ENCODE peak calls at places on chromosomes 13 and 19, in seven cellular contexts. G is IMR-90, Z is M059J, L is iPS DF 6.9, U is body of pancreas, B is Caco-2, E is NCI-H2081. F is an unnamed sample.

GRCh38 chr19:2089001-2089711 is 7.0 kb downstream of the MOB3A start:
- DNase-seq in G (peak; percentile 36), Z (peak; percentile 59), L (no peak), U (no peak), B (no peak), E (no peak), F (no peak)

GRCh38 chr13:94707400-94708021 is 4.8 kb downstream of the SOX21 start:
- DNase-seq in G (no peak), Z (no peak), L (no peak), U (no peak), B (no peak), E (no peak), F (no peak)

GRCh38 chr13:51542358-51542972 is 41.8 kb upstream of the WDFY2 start:
- DNase-seq in G (peak; percentile 32), Z (peak; percentile 31), L (no peak), U (peak; percentile 21), B (no peak), E (no peak), F (no peak)

GRCh38 chr19:1672038-1672768 is 19.8 kb upstream of the TCF3 start:
- DNase-seq in G (peak; percentile 30), Z (peak; percentile 34), L (no peak), U (peak; percentile 43), B (no peak), E (no peak), F (peak; percentile 28)

GRCh38 chr19:3366761-3367571 is 583 bp downstream of the NFIC start:
- DNase-seq in G (no peak), Z (peak; percentile 49), L (no peak), U (peak; percentile 70), B (no peak), E (no peak), F (peak; percentile 29)

GRCh38 chr19:46603752-46604241 is 2.7 kb downstream of the CALM3 start:
- DNase-seq in G (no peak), Z (no peak), L (no peak), U (no peak), B (peak; percentile 36), E (no peak), F (no peak)

GRCh38 chr13:51221674-51222509 is at the start of gene FAM124A:
- DNase-seq in G (peak; percentile 4), Z (peak; percentile 38), L (no peak), U (peak; percentile 48), B (no peak), E (peak; percentile 51), F (peak; percentile 32)

GRCh38 chr13:74555291-74556001 is 421.2 kb upstream of the KLF12 start:
- DNase-seq in G (no peak), Z (no peak), L (no peak), U (no peak), B (no peak), E (no peak), F (no peak)

GRCh38 chr13:23810842-23811241 is 78.4 kb downstream of the MIPEP start:
- DNase-seq in G (no peak), Z (no peak), L (no peak), U (no peak), B (no peak), E (no peak), F (no peak)

GRCh38 chr19:51158474-51159129 is 16.5 kb downstream of the SIGLEC7 start:
- DNase-seq in G (peak; percentile 7), Z (peak; percentile 33), L (peak; percentile 73), U (peak; percentile 56), B (peak; percentile 64), E (peak; percentile 4), F (peak; percentile 40)

GRCh38 chr19:11125994-11126685 is 29.4 kb downstream of the SPC24 start:
- DNase-seq in G (peak; percentile 64), Z (peak; percentile 73), L (peak; percentile 87), U (peak; percentile 80), B (peak; percentile 81), E (peak; percentile 54), F (peak; percentile 67)

GRCh38 chr13:39417131-39417530 is 185.9 kb downstream of the LHFPL6 start:
- DNase-seq in G (no peak), Z (peak; percentile 19), L (no peak), U (no peak), B (no peak), E (no peak), F (peak; percentile 32)

GRCh38 chr13:42492372-42492920 is 81.5 kb upstream of the TNFSF11 start:
- DNase-seq in G (no peak), Z (no peak), L (no peak), U (no peak), B (no peak), E (no peak), F (no peak)

GRCh38 chr13:61728468-61728867 is 312.8 kb upstream of the PCDH20 start:
- DNase-seq in G (no peak), Z (no peak), L (no peak), U (no peak), B (no peak), E (no peak), F (peak; percentile 1)

GRCh38 chr13:78709028-78709427 is 50.1 kb upstream of the OBI1 start:
- DNase-seq in G (no peak), Z (no peak), L (no peak), U (no peak), B (no peak), E (no peak), F (no peak)

GRCh38 chr13:98576963-98577822 is at the start of gene STK24:
- DNase-seq in G (peak; percentile 74), Z (peak; percentile 77), L (no peak), U (peak; percentile 72), B (peak; percentile 65), E (peak; percentile 25), F (peak; percentile 81)

GRCh38 chr13:112165712-112166111 is 98.8 kb downstream of the SOX1 start:
- DNase-seq in G (no peak), Z (no peak), L (no peak), U (no peak), B (peak; percentile 14), E (no peak), F (no peak)

GRCh38 chr19:17236414-17236716 is 9.4 kb downstream of the NR2F6 start:
- DNase-seq in G (no peak), Z (peak; percentile 65), L (no peak), U (no peak), B (no peak), E (no peak), F (no peak)